ENCODE peak calls at places on chromosomes 3 and 15, in ten cellular contexts. One of them, this sample, is unnamed.

GRCh38 chr15:101479851-101480612 is 9.5 kb downstream of the PCSK6 start:
- DNase-seq in body of pancreas: no peak
- DNase-seq in bronchial epithelial cell: no peak
- DNase-seq in endothelial cell of umbilical vein: no peak
- DNase-seq in foreskin fibroblast: no peak
- DNase-seq in transverse colon: no peak
- DNase-seq in fibroblast of pulmonary artery: no peak
- DNase-seq in AG09309: no peak
- DNase-seq in SK-N-SH: no peak
- DNase-seq in A549: no peak
- DNase-seq in this sample: no peak

GRCh38 chr15:68653795-68654194 is 75.0 kb downstream of the CORO2B start:
- DNase-seq in bronchial epithelial cell: no peak
- DNase-seq in fibroblast of pulmonary artery: no peak
- DNase-seq in A549: no peak
- DNase-seq in endothelial cell of umbilical vein: no peak
- DNase-seq in foreskin fibroblast: no peak
- DNase-seq in transverse colon: no peak
- DNase-seq in SK-N-SH: no peak
- DNase-seq in body of pancreas: no peak
- DNase-seq in AG09309: no peak
- DNase-seq in this sample: no peak

GRCh38 chr3:30657914-30658313 is 51.5 kb downstream of the TGFBR2 start:
- DNase-seq in A549: no peak
- DNase-seq in endothelial cell of umbilical vein: no peak
- DNase-seq in body of pancreas: no peak
- DNase-seq in fibroblast of pulmonary artery: no peak
- DNase-seq in AG09309: no peak
- DNase-seq in SK-N-SH: no peak
- DNase-seq in foreskin fibroblast: peak
- DNase-seq in bronchial epithelial cell: no peak
- DNase-seq in transverse colon: no peak
- DNase-seq in this sample: peak

GRCh38 chr3:127426444-127427168 is 138.8 kb upstream of the PRR20G start:
- DNase-seq in SK-N-SH: no peak
- DNase-seq in foreskin fibroblast: no peak
- DNase-seq in AG09309: no peak
- DNase-seq in fibroblast of pulmonary artery: no peak
- DNase-seq in body of pancreas: no peak
- DNase-seq in bronchial epithelial cell: no peak
- DNase-seq in endothelial cell of umbilical vein: no peak
- DNase-seq in A549: no peak
- DNase-seq in transverse colon: no peak
- DNase-seq in this sample: no peak

GRCh38 chr3:110314512-110315114 is 757.0 kb upstream of the NECTIN3 start:
- DNase-seq in AG09309: no peak
- DNase-seq in endothelial cell of umbilical vein: peak
- DNase-seq in foreskin fibroblast: peak
- DNase-seq in body of pancreas: peak
- DNase-seq in bronchial epithelial cell: peak
- DNase-seq in transverse colon: peak
- DNase-seq in A549: peak
- DNase-seq in fibroblast of pulmonary artery: peak
- DNase-seq in SK-N-SH: peak
- DNase-seq in this sample: peak

GRCh38 chr3:23665741-23666140 is 140.0 kb upstream of the UBE2E1 start:
- DNase-seq in body of pancreas: no peak
- DNase-seq in A549: no peak
- DNase-seq in AG09309: no peak
- DNase-seq in foreskin fibroblast: peak
- DNase-seq in endothelial cell of umbilical vein: no peak
- DNase-seq in SK-N-SH: no peak
- DNase-seq in transverse colon: no peak
- DNase-seq in fibroblast of pulmonary artery: no peak
- DNase-seq in bronchial epithelial cell: peak
- DNase-seq in this sample: peak

GRCh38 chr3:133474251-133474801 is 74.5 kb downstream of the BFSP2 start:
- DNase-seq in foreskin fibroblast: peak
- DNase-seq in body of pancreas: no peak
- DNase-seq in transverse colon: no peak
- DNase-seq in fibroblast of pulmonary artery: peak
- DNase-seq in bronchial epithelial cell: no peak
- DNase-seq in SK-N-SH: no peak
- DNase-seq in endothelial cell of umbilical vein: no peak
- DNase-seq in A549: no peak
- DNase-seq in AG09309: peak
- DNase-seq in this sample: peak

GRCh38 chr15:61319892-61320291 is 90.8 kb upstream of the RORA start:
- DNase-seq in body of pancreas: no peak
- DNase-seq in AG09309: no peak
- DNase-seq in transverse colon: no peak
- DNase-seq in foreskin fibroblast: no peak
- DNase-seq in fibroblast of pulmonary artery: no peak
- DNase-seq in endothelial cell of umbilical vein: no peak
- DNase-seq in A549: no peak
- DNase-seq in SK-N-SH: no peak
- DNase-seq in bronchial epithelial cell: no peak
- DNase-seq in this sample: no peak

GRCh38 chr3:52277071-52277964 is 1.1 kb downstream of the WDR82 start:
- DNase-seq in AG09309: no peak
- DNase-seq in transverse colon: peak
- DNase-seq in endothelial cell of umbilical vein: peak
- DNase-seq in fibroblast of pulmonary artery: peak
- DNase-seq in A549: peak
- DNase-seq in SK-N-SH: peak
- DNase-seq in foreskin fibroblast: peak
- DNase-seq in body of pancreas: peak
- DNase-seq in bronchial epithelial cell: peak
- DNase-seq in this sample: peak

GRCh38 chr15:100847194-100847593 is 32.4 kb upstream of the ALDH1A3 start:
- DNase-seq in endothelial cell of umbilical vein: no peak
- DNase-seq in bronchial epithelial cell: no peak
- DNase-seq in fibroblast of pulmonary artery: no peak
- DNase-seq in AG09309: no peak
- DNase-seq in SK-N-SH: no peak
- DNase-seq in body of pancreas: no peak
- DNase-seq in foreskin fibroblast: no peak
- DNase-seq in A549: no peak
- DNase-seq in transverse colon: no peak
- DNase-seq in this sample: no peak

GRCh38 chr15:96135166-96136093 is 195.1 kb upstream of the NR2F2 start:
- DNase-seq in fibroblast of pulmonary artery: no peak
- DNase-seq in bronchial epithelial cell: no peak
- DNase-seq in transverse colon: no peak
- DNase-seq in foreskin fibroblast: no peak
- DNase-seq in body of pancreas: no peak
- DNase-seq in SK-N-SH: no peak
- DNase-seq in AG09309: no peak
- DNase-seq in A549: peak
- DNase-seq in endothelial cell of umbilical vein: no peak
- DNase-seq in this sample: no peak

GRCh38 chr3:184806567-184807271 is 5.2 kb upstream of the VPS8 start:
- DNase-seq in body of pancreas: no peak
- DNase-seq in A549: no peak
- DNase-seq in SK-N-SH: no peak
- DNase-seq in AG09309: no peak
- DNase-seq in fibroblast of pulmonary artery: no peak
- DNase-seq in endothelial cell of umbilical vein: no peak
- DNase-seq in transverse colon: no peak
- DNase-seq in foreskin fibroblast: no peak
- DNase-seq in bronchial epithelial cell: no peak
- DNase-seq in this sample: no peak

GRCh38 chr3:48428863-48429415 is 947 bp downstream of the PLXNB1 start:
- DNase-seq in body of pancreas: peak
- DNase-seq in fibroblast of pulmonary artery: no peak
- DNase-seq in AG09309: no peak
- DNase-seq in bronchial epithelial cell: no peak
- DNase-seq in foreskin fibroblast: peak
- DNase-seq in endothelial cell of umbilical vein: peak
- DNase-seq in SK-N-SH: peak
- DNase-seq in A549: no peak
- DNase-seq in transverse colon: peak
- DNase-seq in this sample: peak

GRCh38 chr3:44999782-45000181 is 23.7 kb downstream of the EXOSC7 start:
- DNase-seq in A549: no peak
- DNase-seq in foreskin fibroblast: no peak
- DNase-seq in endothelial cell of umbilical vein: no peak
- DNase-seq in fibroblast of pulmonary artery: no peak
- DNase-seq in SK-N-SH: no peak
- DNase-seq in transverse colon: peak
- DNase-seq in body of pancreas: peak
- DNase-seq in AG09309: no peak
- DNase-seq in bronchial epithelial cell: no peak
- DNase-seq in this sample: no peak

GRCh38 chr3:143975549-143976152 is 4.0 kb downstream of the DIPK2A start:
- DNase-seq in foreskin fibroblast: peak
- DNase-seq in fibroblast of pulmonary artery: peak
- DNase-seq in endothelial cell of umbilical vein: peak
- DNase-seq in body of pancreas: no peak
- DNase-seq in transverse colon: no peak
- DNase-seq in bronchial epithelial cell: peak
- DNase-seq in SK-N-SH: no peak
- DNase-seq in AG09309: no peak
- DNase-seq in A549: peak
- DNase-seq in this sample: peak

GRCh38 chr15:74240002-74240568 is 4.0 kb downstream of the CCDC33 start:
- DNase-seq in fibroblast of pulmonary artery: peak
- DNase-seq in A549: peak
- DNase-seq in body of pancreas: peak
- DNase-seq in SK-N-SH: peak
- DNase-seq in bronchial epithelial cell: peak
- DNase-seq in transverse colon: peak
- DNase-seq in endothelial cell of umbilical vein: peak
- DNase-seq in AG09309: peak
- DNase-seq in foreskin fibroblast: peak
- DNase-seq in this sample: peak

GRCh38 chr3:114455432-114455831 is 161.6 kb downstream of the TIGIT start:
- DNase-seq in SK-N-SH: no peak
- DNase-seq in endothelial cell of umbilical vein: no peak
- DNase-seq in bronchial epithelial cell: no peak
- DNase-seq in foreskin fibroblast: peak
- DNase-seq in transverse colon: no peak
- DNase-seq in body of pancreas: no peak
- DNase-seq in A549: no peak
- DNase-seq in AG09309: no peak
- DNase-seq in fibroblast of pulmonary artery: no peak
- DNase-seq in this sample: no peak
- H3K4me3 ChIP-seq in SK-N-SH: no peak
- H3K4me3 ChIP-seq in endothelial cell of umbilical vein: no peak
- H3K4me3 ChIP-seq in bronchial epithelial cell: no peak
- H3K4me3 ChIP-seq in foreskin fibroblast: peak
- H3K4me3 ChIP-seq in transverse colon: no peak
- H3K4me3 ChIP-seq in body of pancreas: no peak
- H3K4me3 ChIP-seq in A549: no peak
- H3K4me3 ChIP-seq in AG09309: no peak
- H3K4me3 ChIP-seq in fibroblast of pulmonary artery: no peak
- H3K4me3 ChIP-seq in this sample: no peak

GRCh38 chr3:146594843-146595482 is 10.2 kb downstream of the PLSCR5 start:
- DNase-seq in body of pancreas: no peak
- DNase-seq in endothelial cell of umbilical vein: peak
- DNase-seq in foreskin fibroblast: peak
- DNase-seq in AG09309: no peak
- DNase-seq in fibroblast of pulmonary artery: peak
- DNase-seq in transverse colon: no peak
- DNase-seq in A549: peak
- DNase-seq in SK-N-SH: no peak
- DNase-seq in bronchial epithelial cell: peak
- DNase-seq in this sample: peak
- TF ChIP-seq CTCF in body of pancreas: peak
- TF ChIP-seq CTCF in endothelial cell of umbilical vein: peak
- TF ChIP-seq CTCF in foreskin fibroblast: peak
- TF ChIP-seq CTCF in AG09309: peak
- TF ChIP-seq CTCF in fibroblast of pulmonary artery: peak
- TF ChIP-seq CTCF in transverse colon: peak
- TF ChIP-seq CTCF in A549: peak
- TF ChIP-seq CTCF in SK-N-SH: peak
- TF ChIP-seq CTCF in bronchial epithelial cell: no peak
- TF ChIP-seq CTCF in this sample: no peak

DNA sequence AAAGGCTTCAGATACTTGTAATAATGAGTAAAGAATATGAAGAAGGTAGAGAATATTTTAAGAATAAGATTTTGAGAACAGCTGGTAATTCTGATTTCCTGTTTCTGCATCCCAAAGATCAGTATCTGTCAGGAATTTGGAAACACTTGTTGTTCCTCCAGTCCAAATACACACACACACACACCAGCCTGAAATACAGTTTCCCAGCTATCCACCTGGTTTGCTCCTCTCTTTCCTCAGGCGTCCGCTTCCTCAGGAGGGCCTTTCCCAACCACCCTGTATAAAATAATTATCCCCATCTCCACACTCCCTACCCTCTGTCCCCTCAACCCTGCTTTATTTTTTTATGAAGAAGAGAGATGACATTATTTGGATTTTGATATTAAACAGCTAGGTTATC is 2.0 kb upstream of the FSIP1 start:
- DNase-seq in endothelial cell of umbilical vein: no peak
- DNase-seq in A549: no peak
- DNase-seq in AG09309: no peak
- DNase-seq in transverse colon: no peak
- DNase-seq in fibroblast of pulmonary artery: no peak
- DNase-seq in bronchial epithelial cell: no peak
- DNase-seq in SK-N-SH: no peak
- DNase-seq in body of pancreas: no peak
- DNase-seq in foreskin fibroblast: no peak
- DNase-seq in this sample: no peak
- H3K4me3 ChIP-seq in endothelial cell of umbilical vein: no peak
- H3K4me3 ChIP-seq in A549: no peak
- H3K4me3 ChIP-seq in AG09309: peak
- H3K4me3 ChIP-seq in transverse colon: no peak
- H3K4me3 ChIP-seq in fibroblast of pulmonary artery: no peak
- H3K4me3 ChIP-seq in bronchial epithelial cell: no peak
- H3K4me3 ChIP-seq in SK-N-SH: peak
- H3K4me3 ChIP-seq in body of pancreas: no peak
- H3K4me3 ChIP-seq in foreskin fibroblast: no peak
- H3K4me3 ChIP-seq in this sample: no peak

GRCh38 chr3:151086484-151087456 is 1.3 kb downstream of the MED12L start:
- DNase-seq in body of pancreas: peak
- DNase-seq in endothelial cell of umbilical vein: peak
- DNase-seq in SK-N-SH: peak
- DNase-seq in foreskin fibroblast: peak
- DNase-seq in transverse colon: peak
- DNase-seq in AG09309: peak
- DNase-seq in bronchial epithelial cell: peak
- DNase-seq in fibroblast of pulmonary artery: peak
- DNase-seq in A549: peak
- DNase-seq in this sample: peak
- TF ChIP-seq CTCF in body of pancreas: peak
- TF ChIP-seq CTCF in endothelial cell of umbilical vein: peak
- TF ChIP-seq CTCF in SK-N-SH: peak
- TF ChIP-seq CTCF in foreskin fibroblast: peak
- TF ChIP-seq CTCF in transverse colon: peak
- TF ChIP-seq CTCF in AG09309: peak
- TF ChIP-seq CTCF in bronchial epithelial cell: peak
- TF ChIP-seq CTCF in fibroblast of pulmonary artery: peak
- TF ChIP-seq CTCF in A549: peak
- TF ChIP-seq CTCF in this sample: peak